ENCODE peak calls at places on chromosomes 11 and 22, in six cellular contexts. Q is IMR-90, V is H9, M is mesenchymal stem cell, P is H1, D is mesendoderm. H is an unnamed sample.
A peak's percentile ranks its signal among the peaks of the same experiment; 100 is the strongest.

GRCh38 chr11:2142762-2143202 is 3.6 kb upstream of the IGF2 start:
- DNase-seq in M (peak; percentile 66), P (no peak), D (no peak), Q (peak; percentile 52), V (no peak), H (no peak)

GRCh38 chr22:46076651-46077339 is 73.5 kb upstream of the PPARA start:
- DNase-seq in P (no peak), M (no peak), V (no peak), D (no peak), Q (peak; percentile 37), H (no peak)

GRCh38 chr11:115892016-115892415 is 387.8 kb upstream of the CADM1 start:
- DNase-seq in V (no peak), M (no peak), D (no peak), Q (no peak), P (no peak), H (no peak)

GRCh38 chr11:1350086-1350725 is 39.5 kb upstream of the BRSK2 start:
- DNase-seq in M (no peak), D (no peak), Q (no peak), P (no peak), V (peak; percentile 23), H (no peak)

GRCh38 chr11:128399186-128399585 is 188.2 kb downstream of the ETS1 start:
- DNase-seq in V (no peak), D (peak; percentile 16), M (peak; percentile 96), Q (peak; percentile 87), P (no peak), H (no peak)

GRCh38 chr11:794766-795637 is 3.1 kb downstream of the SLC25A22 start:
- DNase-seq in P (no peak), M (no peak), V (no peak), D (no peak), Q (no peak), H (no peak)

GRCh38 chr22:32698926-32699619 is 102.4 kb upstream of the TIMP3 start:
- DNase-seq in V (no peak), M (no peak), D (no peak), P (no peak), Q (no peak), H (no peak)

GRCh38 chr11:75602916-75603315 is 40.9 kb downstream of the SERPINH1 start:
- DNase-seq in D (no peak), M (peak; percentile 52), Q (peak; percentile 33), P (no peak), V (no peak), H (no peak)

GRCh38 chr11:27848423-27848822 is 148.2 kb upstream of the BDNF start:
- DNase-seq in D (no peak), Q (no peak), P (no peak), V (no peak), M (no peak), H (no peak)

GRCh38 chr22:31496735-31497146 is 405 bp downstream of the SFI1 start:
- DNase-seq in D (no peak), M (peak; percentile 40), Q (no peak), V (no peak), P (no peak), H (no peak)

GRCh38 chr11:69138265-69138664 is 17.5 kb upstream of the SMIM38 start:
- DNase-seq in V (no peak), P (peak; percentile 36), D (peak; percentile 27), Q (peak; percentile 73), M (peak; percentile 54), H (no peak)

GRCh38 chr22:42357634-42358296 is 74.4 kb downstream of the NFAM1 start:
- DNase-seq in Q (no peak), M (no peak), P (no peak), D (no peak), V (no peak), H (no peak)

GRCh38 chr11:3161309-3161708 is 3.8 kb downstream of the OSBPL5 start:
- DNase-seq in D (no peak), V (no peak), P (no peak), Q (no peak), M (peak; percentile 51), H (no peak)

GRCh38 chr11:11988862-11989261 is 19.6 kb downstream of the DKK3 start:
- DNase-seq in P (no peak), V (no peak), Q (no peak), M (no peak), D (peak; percentile 82), H (no peak)

GRCh38 chr11:126754850-126755426 is 245.6 kb downstream of the KIRREL3 start:
- DNase-seq in P (no peak), M (no peak), V (no peak), D (no peak), Q (no peak), H (no peak)

GRCh38 chr11:104691129-104691528 is 207.1 kb downstream of the CASP12 start:
- DNase-seq in V (no peak), P (no peak), D (no peak), M (no peak), Q (no peak), H (no peak)

GRCh38 chr22:37340331-37341262 is 58.3 kb downstream of the CYTH4 start:
- DNase-seq in Q (no peak), V (peak; percentile 67), D (no peak), M (no peak), P (no peak), H (no peak)

GRCh38 chr22:42473484-42474193 is 41.4 kb upstream of the NFAM1 start:
- DNase-seq in M (peak; percentile 74), P (no peak), D (peak; percentile 72), Q (peak; percentile 63), V (no peak), H (peak; percentile 47)

GRCh38 chr11:20353829-20354434 is 9.6 kb upstream of the HTATIP2 start:
- DNase-seq in V (no peak), M (peak; percentile 59), Q (peak; percentile 48), P (peak; percentile 53), D (peak; percentile 37), H (no peak)

GRCh38 chr22:47816121-47816915 is 1053.9 kb downstream of the TBC1D22A start:
- DNase-seq in M (no peak), Q (no peak), P (no peak), V (no peak), D (no peak), H (no peak)

GRCh38 chr22:35043932-35044319 is 22.0 kb upstream of the ISX start:
- DNase-seq in V (no peak), M (no peak), P (no peak), D (no peak), Q (no peak), H (no peak)

GRCh38 chr11:31555938-31556337 is 46.4 kb downstream of the ELP4 start:
- DNase-seq in M (no peak), Q (no peak), V (no peak), D (no peak), P (no peak), H (no peak)

GRCh38 chr11:59822989-59823566 is 12.5 kb upstream of the MRPL16 start:
- DNase-seq in M (peak; percentile 74), P (no peak), V (no peak), D (peak; percentile 58), Q (peak; percentile 53), H (peak; percentile 30)

GRCh38 chr11:32334822-32335221 is 100.5 kb downstream of the WT1 start:
- DNase-seq in D (peak; percentile 87), V (peak; percentile 93), Q (no peak), M (no peak), P (peak; percentile 84), H (no peak)

GRCh38 chr22:30918761-30919160 is 49.8 kb downstream of the MORC2 start:
- DNase-seq in P (peak; percentile 22), V (no peak), D (no peak), M (no peak), Q (no peak), H (no peak)

GRCh38 chr22:40436460-40437431 is 66.4 kb downstream of the SGSM3 start:
- DNase-seq in Q (peak; percentile 74), P (no peak), M (peak; percentile 79), V (no peak), D (peak; percentile 71), H (peak; percentile 50)

GRCh38 chr11:130886704-130887103 is 29.6 kb downstream of the SNX19 start:
- DNase-seq in Q (peak; percentile 20), D (no peak), P (no peak), M (peak; percentile 30), V (no peak), H (no peak)

GRCh38 chr11:61836193-61836592 is 8.1 kb downstream of the FADS2 start:
- DNase-seq in V (no peak), M (no peak), Q (no peak), P (no peak), D (no peak), H (no peak)

GRCh38 chr11:67563354-67564114 is 20.1 kb upstream of the GSTP1 start:
- DNase-seq in M (peak; percentile 89), P (no peak), V (no peak), Q (peak; percentile 96), D (peak; percentile 91), H (no peak)
- H4K8ac ChIP-seq in M (peak overlapping the region; percentile 32), P (no peak overlapping the region), V (no peak overlapping the region), Q (no peak overlapping the region), D (no peak overlapping the region), H (no peak overlapping the region)

GRCh38 chr22:21719024-21719423 is 16.6 kb downstream of the YPEL1 start:
- DNase-seq in Q (no peak), M (no peak), D (no peak), V (no peak), P (no peak), H (no peak)
- H2BK15ac ChIP-seq in Q (no peak overlapping the region), M (no peak overlapping the region), D (no peak overlapping the region), V (no peak overlapping the region), P (no peak overlapping the region), H (no peak overlapping the region)

GRCh38 chr11:132365650-132366049 is 995.2 kb downstream of the NTM start:
- DNase-seq in P (no peak), D (no peak), M (no peak), V (no peak), Q (no peak), H (no peak)
- H4K8ac ChIP-seq in P (no peak overlapping the region), D (no peak overlapping the region), M (no peak overlapping the region), V (no peak overlapping the region), Q (no peak overlapping the region), H (no peak overlapping the region)

DNA sequence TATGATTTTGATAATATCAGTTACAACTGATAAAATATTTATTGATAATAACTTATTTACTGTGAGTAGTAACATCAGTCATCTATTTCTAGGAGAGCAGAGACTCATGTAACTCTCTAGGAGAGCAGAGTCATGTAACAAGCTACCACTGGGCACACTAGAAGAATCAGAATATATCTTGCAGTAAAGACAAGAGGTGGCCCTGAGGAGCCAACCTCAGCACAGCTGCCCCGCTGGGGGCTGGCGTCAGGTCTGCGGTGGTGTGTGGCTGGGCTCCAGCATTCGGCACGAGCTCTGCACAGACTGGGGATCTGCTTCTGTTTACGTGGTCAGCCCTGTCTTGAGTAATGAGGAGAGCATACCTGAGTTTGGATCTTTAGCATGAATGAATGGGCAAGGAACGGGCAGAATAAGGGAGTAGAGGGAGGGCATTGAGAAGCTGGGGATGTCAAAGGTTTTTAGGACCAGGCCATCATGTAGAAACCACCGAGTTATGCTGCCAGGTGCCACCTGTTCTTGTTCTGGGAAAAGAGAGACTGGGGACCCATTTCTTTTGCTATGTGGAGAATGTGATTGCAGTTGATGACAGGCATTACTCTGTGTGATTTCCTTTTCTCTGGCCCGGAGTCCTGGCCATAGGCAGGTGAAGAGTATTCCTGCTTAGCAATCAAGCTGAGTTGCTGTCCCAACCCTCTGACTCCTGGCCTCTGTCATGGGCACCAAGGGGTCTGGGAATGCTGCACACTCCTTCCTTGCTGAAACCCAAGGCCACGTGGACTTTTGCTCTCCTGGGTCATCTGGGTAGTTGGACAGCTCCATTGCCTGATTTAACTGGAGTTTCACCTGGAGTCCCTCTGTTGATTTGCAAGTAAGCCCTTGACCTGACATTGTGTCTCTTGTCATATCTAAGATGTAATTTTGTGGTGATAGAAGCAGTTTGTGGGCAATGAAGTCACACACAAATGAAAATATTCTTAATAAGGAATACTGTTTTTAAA is 50.9 kb upstream of the HEPHL1 start:
- DNase-seq in D (no peak), V (no peak), P (no peak), M (no peak), Q (no peak), H (no peak)
- H2BK15ac ChIP-seq in D (no peak overlapping the region), V (no peak overlapping the region), P (no peak overlapping the region), M (no peak overlapping the region), Q (no peak overlapping the region), H (no peak overlapping the region)

GRCh38 chr11:63916837-63917684 is at the start of gene RCOR2:
- DNase-seq in Q (peak; percentile 80), P (peak; percentile 88), V (peak; percentile 90), D (peak; percentile 95), M (peak; percentile 85), H (peak; percentile 83)
- H4K8ac ChIP-seq in Q (no peak within 1 kb of the TSS), P (peak within 1 kb of the TSS; percentile 97), V (no peak within 1 kb of the TSS), D (peak within 1 kb of the TSS; percentile 83), M (peak within 1 kb of the TSS; percentile 98), H (peak within 1 kb of the TSS; percentile 32)

H was measured in neuronal stem cell.